ENCODE peak calls at places on chromosome 12, in ten cellular contexts. F is nucleus accumbens; J is GF-D8; V is astrocyte of the spinal cord; L is KG1; K is GM23338; C is lung microvascular endothelial cell; O is stimulated activated CD4-positive, alpha-beta T cell treated with anti-CD3 and anti-CD28 coated beads, Interleukin-1b, Interleukin-23, amount 100 ng/mL, for 24 hours; S is fibroblast of gingiva; N is RPMI8226. B is an unnamed sample.

GRCh38 chr12:111868676-111869588 is 26.9 kb downstream of the MAPKAPK5 start:
- DNase-seq in F (no peak), J (no peak), V (no peak), L (no peak), K (peak), C (no peak), O (no peak), S (no peak), N (no peak), B (no peak)

GRCh38 chr12:27236498-27236897 is 7.6 kb upstream of the STK38L start:
- DNase-seq in F (no peak), J (peak), V (no peak), L (no peak), K (no peak), C (no peak), O (no peak), S (no peak), N (no peak), B (no peak)

GRCh38 chr12:58067610-58068387 is 126.4 kb downstream of the ATP23 start:
- DNase-seq in F (no peak), J (no peak), V (peak), L (no peak), K (no peak), C (no peak), O (no peak), S (peak), N (no peak), B (no peak)

GRCh38 chr12:52119398-52120254 is 40.1 kb downstream of the SMIM41 start:
- DNase-seq in F (no peak), J (no peak), V (peak), L (no peak), K (peak), C (peak), O (peak), S (no peak), N (peak), B (no peak)

GRCh38 chr12:52280796-52281560 is 6.5 kb downstream of the KRT86 start:
- DNase-seq in F (no peak), J (no peak), V (peak), L (no peak), K (no peak), C (peak), O (no peak), S (peak), N (no peak), B (no peak)

GRCh38 chr12:118402251-118402650 is 25.9 kb downstream of the SUDS3 start:
- DNase-seq in F (no peak), J (no peak), V (peak), L (no peak), K (no peak), C (peak), O (no peak), S (peak), N (no peak), B (no peak)

GRCh38 chr12:40999212-40999611 is 188.9 kb upstream of the PDZRN4 start:
- DNase-seq in F (no peak), J (no peak), V (no peak), L (no peak), K (no peak), C (peak), O (no peak), S (no peak), N (no peak), B (no peak)

GRCh38 chr12:57452937-57453509 is 2.1 kb upstream of the INHBE start:
- DNase-seq in F (peak), J (peak), V (peak), L (no peak), K (peak), C (peak), O (no peak), S (peak), N (peak), B (peak)

GRCh38 chr12:46711756-46712155 is 114.0 kb downstream of the SLC38A4 start:
- DNase-seq in F (no peak), J (no peak), V (no peak), L (no peak), K (no peak), C (no peak), O (no peak), S (peak), N (no peak), B (no peak)

GRCh38 chr12:4118601-4119156 is 154.9 kb upstream of the CCND2 start:
- DNase-seq in F (no peak), J (no peak), V (no peak), L (no peak), K (no peak), C (no peak), O (no peak), S (no peak), N (peak), B (no peak)